ENCODE peak calls at places on chromosomes 2 and 18, in five cellular contexts. G is HFF-Myc; J is activated CD4-positive, alpha-beta T cell treated with anti-CD3 and anti-CD28 coated beads, Interleukin-2, amount 10 ng/mL, durations not matched to agents 7 days and 5 days; Z is cardiac septum; O is COLO829. M is an unnamed sample.

GRCh38 chr2:60745761-60746160 is 10.3 kb upstream of the PAPOLG start:
- DNase-seq in G (no peak), Z (no peak), J (peak), O (no peak), M (no peak)

GRCh38 chr18:4734021-4734420 is 278.9 kb upstream of the DLGAP1 start:
- DNase-seq in Z (no peak), J (no peak), G (no peak), O (no peak), M (no peak)

GRCh38 chr2:46376586-46377286 is 79.5 kb downstream of the EPAS1 start:
- DNase-seq in Z (no peak), O (no peak), G (no peak), J (no peak), M (no peak)

GRCh38 chr2:215664847-215665525 is 229.1 kb upstream of the FN1 start:
- DNase-seq in G (peak), J (no peak), Z (no peak), O (peak), M (no peak)

GRCh38 chr2:44324971-44325426 is 36.3 kb downstream of the PREPL start:
- DNase-seq in J (no peak), Z (no peak), G (peak), O (no peak), M (no peak)

GRCh38 chr2:119158563-119159347 is at the start of gene C1QL2:
- DNase-seq in J (no peak), O (no peak), G (no peak), Z (no peak), M (peak)

GRCh38 chr2:44342854-44343253 is 18.4 kb downstream of the PREPL start:
- DNase-seq in Z (no peak), G (no peak), J (peak), O (no peak), M (no peak)

GRCh38 chr18:62170857-62171256 is 16.0 kb downstream of the PIGN start:
- DNase-seq in G (no peak), J (no peak), Z (no peak), O (no peak), M (no peak)

GRCh38 chr2:221203138-221203537 is 369.0 kb downstream of the EPHA4 start:
- DNase-seq in Z (no peak), O (no peak), G (no peak), J (no peak), M (no peak)

M was measured in nucleus accumbens.